ENCODE peak calls at places on chromosomes 3 and 15, in six cellular contexts. M is HFFc6, Q is fibroblast of the aortic adventitia, H is AG04449, P is fibroblast of lung, F is chondrocyte. J is an unnamed sample.

GRCh38 chr15:94174399-94174802 is 57.0 kb upstream of the MCTP2 start:
- DNase-seq in F (no peak), H (peak), P (peak), Q (no peak), M (peak), J (no peak)

GRCh38 chr3:159077860-159078259 is 276.0 kb downstream of the MFSD1 start:
- DNase-seq in H (peak), P (peak), M (peak), F (no peak), Q (peak), J (no peak)

GRCh38 chr15:57382222-57382621 is 5.9 kb downstream of the CGNL1 start:
- DNase-seq in Q (no peak), F (no peak), M (no peak), H (no peak), P (no peak), J (no peak)

GRCh38 chr3:71702131-71703024 is 22.8 kb downstream of the EIF4E3 start:
- DNase-seq in Q (no peak), H (no peak), M (no peak), P (no peak), F (no peak), J (no peak)

GRCh38 chr15:27574541-27575054 is 524.5 kb downstream of the OCA2 start:
- DNase-seq in H (no peak), P (no peak), Q (no peak), M (no peak), F (no peak), J (no peak)

GRCh38 chr3:195247863-195248189 is 23.1 kb downstream of the XXYLT1 start:
- DNase-seq in Q (no peak), H (no peak), P (no peak), F (no peak), M (no peak), J (no peak)

GRCh38 chr3:44104668-44105321 is 136.9 kb upstream of the TOPAZ1 start:
- DNase-seq in H (no peak), Q (peak), P (peak), M (peak), F (no peak), J (no peak)

GRCh38 chr3:190012314-190012782 is 108.3 kb downstream of the P3H2 start:
- DNase-seq in Q (peak), H (no peak), F (no peak), M (peak), P (peak), J (no peak)

GRCh38 chr3:103218146-103218545 is 783.3 kb downstream of the ZPLD1 start:
- DNase-seq in M (no peak), F (no peak), H (no peak), Q (no peak), P (peak), J (no peak)

GRCh38 chr15:80932989-80933388 is 56.6 kb downstream of the MESD start:
- DNase-seq in M (no peak), P (peak), F (peak), H (no peak), Q (peak), J (no peak)

GRCh38 chr3:97972976-97973375 is 745 bp upstream of the RIOX2 start:
- DNase-seq in Q (no peak), P (no peak), M (no peak), H (no peak), F (no peak), J (no peak)

GRCh38 chr3:113825090-113825489 is 13.5 kb upstream of the GRAMD1C start:
- DNase-seq in P (peak), H (no peak), Q (no peak), F (no peak), M (no peak), J (no peak)

GRCh38 chr3:135263331-135263730 is 468.3 kb downstream of the EPHB1 start:
- DNase-seq in F (no peak), P (no peak), M (no peak), Q (no peak), H (no peak), J (no peak)

GRCh38 chr15:90953947-90954711 is 555 bp upstream of the RCCD1 start:
- DNase-seq in H (no peak), M (no peak), Q (no peak), F (no peak), P (no peak), J (no peak)

GRCh38 chr3:70631716-70632307 is 319.4 kb upstream of the MDFIC2 start:
- DNase-seq in P (no peak), F (no peak), M (no peak), Q (no peak), H (no peak), J (no peak)

GRCh38 chr3:33425456-33425855 is 14.7 kb downstream of the UBP1 start:
- DNase-seq in F (no peak), H (no peak), M (no peak), P (no peak), Q (peak), J (no peak)

GRCh38 chr15:100711479-100712130 is 109.2 kb downstream of the ASB7 start:
- DNase-seq in H (no peak), F (no peak), P (peak), M (no peak), Q (peak), J (no peak)

GRCh38 chr15:44426975-44427755 is at the start of gene CTDSPL2:
- DNase-seq in F (peak), P (peak), H (peak), M (peak), Q (peak), J (peak)
- TF ChIP-seq CTCF in F (peak), P (peak), H (peak), M (peak), Q (peak), J (peak)

DNA sequence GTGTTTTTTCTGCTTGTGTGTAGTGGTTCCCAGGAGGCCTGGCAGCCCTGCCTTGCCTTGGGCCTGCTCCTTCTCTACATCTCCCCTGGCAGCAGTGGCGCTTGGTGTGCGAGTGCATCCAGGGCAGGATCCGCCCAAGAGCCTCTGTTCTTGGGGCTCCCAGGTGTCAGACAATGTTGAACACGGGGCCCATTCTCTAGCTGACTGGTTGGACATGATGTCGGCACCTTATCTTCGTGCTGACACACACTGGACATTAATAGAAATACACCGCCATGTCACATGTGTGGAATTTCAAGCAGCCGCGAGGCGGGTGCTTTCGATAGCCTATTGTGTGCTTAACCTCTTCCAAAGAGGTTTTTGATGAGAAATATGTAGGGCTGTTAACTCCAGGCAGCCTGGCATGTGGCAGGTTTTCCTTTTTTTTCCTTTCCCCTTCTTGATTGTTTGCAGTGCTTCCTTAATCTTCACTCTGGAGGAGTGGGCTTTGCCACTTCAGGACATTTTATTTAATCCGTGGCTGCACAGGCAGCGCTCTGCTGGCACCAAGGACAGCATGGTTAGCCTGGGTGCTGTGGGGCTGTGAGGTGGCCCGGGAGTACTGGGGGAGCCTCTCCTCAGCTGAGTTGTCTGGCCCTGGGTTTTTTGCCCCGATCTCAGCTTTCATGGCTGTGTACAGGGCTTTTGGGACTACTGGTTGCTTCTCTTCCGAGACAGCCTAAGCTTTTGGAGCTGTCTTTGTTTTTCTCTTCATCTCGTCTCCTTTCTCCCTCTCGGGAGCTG is 42.5 kb downstream of the CHCHD6 start:
- DNase-seq in H (peak), P (peak), Q (peak), M (peak), F (no peak), J (no peak)
- TF ChIP-seq CTCF in H (no peak), P (no peak), Q (peak), M (no peak), F (peak), J (no peak)

DNA sequence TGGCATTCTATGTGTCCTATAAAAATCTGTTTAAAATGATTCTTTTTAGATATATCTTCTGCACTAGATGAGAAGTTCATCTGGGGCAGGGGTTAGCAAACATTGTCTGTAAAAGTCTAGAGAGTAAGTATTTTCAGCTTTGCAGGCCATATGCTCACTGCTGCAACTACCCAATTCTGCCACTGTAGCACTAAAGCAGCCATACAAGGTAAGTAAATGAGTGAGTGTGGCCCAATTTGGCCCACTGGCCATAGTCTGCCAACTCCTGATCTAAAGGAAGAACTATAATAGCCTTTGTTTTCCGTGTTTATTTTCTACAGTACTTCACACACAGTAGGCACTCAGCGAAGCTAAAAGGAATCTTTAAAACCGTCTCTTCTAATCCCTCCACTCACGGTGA is 42.3 kb downstream of the DLG1 start:
- DNase-seq in Q (no peak), P (no peak), F (no peak), M (no peak), H (no peak), J (no peak)
- TF ChIP-seq CTCF in Q (no peak), P (no peak), F (no peak), M (no peak), H (no peak), J (no peak)

GRCh38 chr3:126213376-126214044 is 33.1 kb upstream of the ALDH1L1 start:
- DNase-seq in H (no peak), M (no peak), F (no peak), P (no peak), Q (no peak), J (no peak)

GRCh38 chr3:126211569-126211968 is 31.2 kb upstream of the ALDH1L1 start:
- DNase-seq in M (no peak), H (no peak), F (no peak), P (no peak), Q (no peak), J (no peak)

GRCh38 chr3:126212250-126212628 is 31.9 kb upstream of the ALDH1L1 start:
- DNase-seq in Q (no peak), M (no peak), F (no peak), H (no peak), P (no peak), J (no peak)

GRCh38 chr3:126209741-126210140 is 29.4 kb upstream of the ALDH1L1 start:
- DNase-seq in F (no peak), H (no peak), M (no peak), Q (no peak), P (no peak), J (no peak)

DNA sequence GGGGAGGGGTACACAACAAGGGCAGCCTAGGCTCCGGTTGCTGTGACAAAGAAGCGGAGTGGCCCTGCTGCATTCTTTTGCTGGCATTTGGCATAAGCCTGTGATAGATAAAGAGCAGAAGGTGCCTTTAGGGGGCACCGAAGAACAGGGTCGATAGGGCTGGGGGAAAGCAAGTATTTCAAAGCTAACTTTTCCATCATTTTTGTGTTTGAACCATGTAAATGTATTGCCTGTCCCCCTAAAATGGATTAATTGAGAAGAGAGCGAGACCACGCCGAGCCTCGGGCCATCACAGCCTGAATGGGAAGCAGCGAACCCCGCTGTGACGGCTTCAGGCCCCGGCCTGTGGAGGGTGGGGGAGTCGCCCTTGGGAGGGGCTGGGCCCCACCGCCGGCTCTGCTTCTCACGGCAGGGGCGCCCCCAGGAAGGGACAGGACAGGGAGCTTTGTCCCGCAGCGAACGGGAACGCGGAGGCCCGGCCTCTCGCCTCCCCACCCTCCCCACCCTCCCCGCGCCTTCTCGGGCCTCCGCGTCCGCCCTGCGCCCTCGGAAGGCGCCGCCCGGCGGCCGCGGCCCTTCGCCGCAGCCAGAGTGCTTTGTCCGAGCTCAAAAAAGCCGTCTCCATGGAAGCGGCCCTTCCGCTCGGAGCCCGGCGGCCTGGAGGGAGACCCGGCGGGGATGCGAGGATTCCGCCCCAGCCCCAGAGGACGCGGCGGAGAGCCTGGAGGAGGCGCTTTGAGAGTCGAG is 32.4 kb upstream of the ALDH1L1 start:
- DNase-seq in M (peak), F (no peak), Q (peak), H (no peak), P (peak), J (peak)
- TF ChIP-seq CTCF in M (peak), F (peak), Q (peak), H (peak), P (peak), J (peak)